ENCODE peak calls at places on chromosomes 3 and 15, in nine cellular contexts. X is pancreas, M is NCI-H2107, K is NCI-H1092 treated with DMSO at 0.1 percent for 48 hours, Y is AG08396, R is A172, I is NCI-H2029, G is HEK293T, B is putamen. D is an unnamed sample.

GRCh38 chr3:136929984-136930671 is 27.7 kb upstream of the IL20RB start:
- DNase-seq in R (no peak), I (no peak), K (no peak), B (peak; percentile 8), Y (peak; percentile 36), X (no peak), G (no peak), M (no peak), D (peak; percentile 62)

GRCh38 chr3:93843981-93844380 is 129.7 kb downstream of the PROS1 start:
- DNase-seq in Y (peak; percentile 39), B (no peak), I (no peak), M (no peak), G (no peak), K (no peak), X (no peak), R (peak; percentile 98), D (peak; percentile 98)

GRCh38 chr15:84911879-84912660 is 27.6 kb downstream of the SLC28A1 start:
- DNase-seq in Y (peak; percentile 89), M (no peak), I (no peak), K (no peak), B (peak; percentile 63), X (peak; percentile 74), G (no peak), R (peak; percentile 94), D (peak; percentile 98)

GRCh38 chr3:58588030-58588614 is 10.9 kb upstream of the FAM107A start:
- DNase-seq in K (no peak), G (peak; percentile 36), M (no peak), R (no peak), X (no peak), I (no peak), B (no peak), Y (peak; percentile 63), D (peak; percentile 27)

GRCh38 chr3:11290743-11291680 is 18.8 kb downstream of the ATG7 start:
- DNase-seq in X (no peak), Y (no peak), R (peak; percentile 83), G (no peak), B (no peak), K (no peak), I (no peak), M (no peak), D (no peak)

GRCh38 chr3:47298439-47298838 is 15.7 kb downstream of the KLHL18 start:
- DNase-seq in G (no peak), I (no peak), K (no peak), M (no peak), R (no peak), Y (no peak), X (no peak), B (no peak), D (no peak)

GRCh38 chr3:147407107-147407494 is 758 bp upstream of the ZIC4 start:
- DNase-seq in B (no peak), R (no peak), M (no peak), X (no peak), I (no peak), G (no peak), K (no peak), Y (no peak), D (no peak)

GRCh38 chr15:90598053-90598577 is 68.4 kb downstream of the CRTC3 start:
- DNase-seq in Y (no peak), I (no peak), G (no peak), X (no peak), M (no peak), R (peak; percentile 14), B (peak; percentile 67), K (no peak), D (no peak)

GRCh38 chr15:45704329-45705249 is 69.8 kb downstream of the SQOR start:
- DNase-seq in R (no peak), X (peak; percentile 55), M (no peak), Y (no peak), B (no peak), I (no peak), G (no peak), K (no peak), D (peak; percentile 31)

GRCh38 chr3:177134166-177134565 is 63.1 kb downstream of the TBL1XR1 start:
- DNase-seq in I (no peak), X (no peak), K (no peak), Y (no peak), M (no peak), B (no peak), R (no peak), G (no peak), D (no peak)

GRCh38 chr3:174541708-174542107 is 317.4 kb upstream of the NAALADL2 start:
- DNase-seq in M (no peak), I (no peak), B (no peak), K (no peak), G (no peak), R (no peak), X (no peak), Y (no peak), D (no peak)

GRCh38 chr3:45112939-45113338 is 33.2 kb downstream of the CDCP1 start:
- DNase-seq in I (no peak), B (no peak), X (no peak), R (no peak), K (no peak), Y (no peak), G (no peak), M (no peak), D (peak; percentile 49)

GRCh38 chr3:130576571-130577266 is 59.7 kb downstream of the COL6A6 start:
- DNase-seq in G (no peak), K (no peak), X (no peak), Y (peak; percentile 55), B (no peak), I (no peak), M (no peak), R (peak; percentile 56), D (no peak)

GRCh38 chr3:42518800-42519567 is 16.5 kb downstream of the VIPR1 start:
- DNase-seq in K (no peak), M (no peak), B (no peak), G (no peak), I (no peak), X (no peak), R (no peak), Y (no peak), D (no peak)